ENCODE peak calls at places on chromosomes 7 and 10, in six cellular contexts. W, D, B, F, T and E are unnamed samples.

GRCh38 chr10:60950312-60950711 is 6.3 kb upstream of the RHOBTB1 start:
- DNase-seq in D (no peak), B (no peak), W (no peak), T (no peak), F (no peak), E (no peak)

GRCh38 chr10:102231357-102232318 is 5.5 kb downstream of the ELOVL3 start:
- DNase-seq in T (no peak), B (peak), F (peak), D (peak), W (peak), E (no peak)

GRCh38 chr10:51498424-51498823 is 201.0 kb downstream of the CSTF2T start:
- DNase-seq in F (no peak), T (no peak), B (no peak), D (no peak), W (no peak), E (no peak)

GRCh38 chr10:127346604-127347003 is 150.2 kb upstream of the INSYN2A start:
- DNase-seq in D (no peak), T (no peak), F (no peak), B (no peak), W (no peak), E (no peak)

GRCh38 chr7:130286881-130287280 is 6.1 kb upstream of the CPA4 start:
- DNase-seq in W (no peak), F (no peak), D (no peak), B (no peak), T (no peak), E (no peak)

GRCh38 chr10:110200518-110200917 is 6.9 kb upstream of the MXI1 start:
- DNase-seq in W (no peak), D (no peak), T (no peak), F (no peak), B (no peak), E (no peak)

GRCh38 chr10:63700209-63700934 is 179.2 kb downstream of the REEP3 start:
- DNase-seq in T (no peak), D (peak), W (no peak), B (peak), F (no peak), E (no peak)

GRCh38 chr7:1512781-1513656 is 8.8 kb upstream of the INTS1 start:
- DNase-seq in W (no peak), B (peak), F (peak), D (peak), T (peak), E (no peak)

GRCh38 chr10:92239600-92240288 is 51.1 kb downstream of the CPEB3 start:
- DNase-seq in F (peak), B (peak), D (peak), T (peak), W (peak), E (peak)

GRCh38 chr10:101772017-101772894 is 3.7 kb downstream of the FGF8 start:
- DNase-seq in T (no peak), B (no peak), D (no peak), W (no peak), F (no peak), E (no peak)

GRCh38 chr7:116692599-116693308 is 20.8 kb downstream of the MET start:
- DNase-seq in F (no peak), W (no peak), B (no peak), D (no peak), T (no peak), E (no peak)

GRCh38 chr10:35375091-35375765 is 38.9 kb downstream of the CCNY start:
- DNase-seq in B (no peak), W (no peak), F (no peak), T (no peak), D (no peak), E (no peak)

GRCh38 chr10:2881720-2882459 is 185.5 kb upstream of the PFKP start:
- DNase-seq in T (no peak), F (no peak), W (no peak), D (no peak), B (no peak), E (no peak)

GRCh38 chr10:47334627-47335026 is 12.4 kb downstream of the GDF2 start:
- DNase-seq in T (no peak), B (no peak), D (no peak), F (no peak), W (no peak), E (no peak)

GRCh38 chr7:17401806-17402627 is 103.6 kb downstream of the AHR start:
- DNase-seq in T (no peak), D (no peak), W (no peak), F (no peak), B (no peak), E (no peak)

GRCh38 chr7:140238778-140239652 is 62.2 kb upstream of the KDM7A start:
- DNase-seq in F (no peak), W (no peak), B (no peak), T (no peak), D (no peak), E (no peak)

GRCh38 chr10:58771850-58772249 is 259.2 kb downstream of the BICC1 start:
- DNase-seq in D (no peak), W (no peak), F (no peak), B (no peak), T (no peak), E (no peak)

GRCh38 chr7:55026867-55027490 is 8.2 kb downstream of the EGFR start:
- DNase-seq in F (no peak), D (peak), T (no peak), B (no peak), W (no peak), E (no peak)